ENCODE peak calls at places on chromosomes 12 and 14, in four cellular contexts. U is WTC11, D is stomach, B is brain microvascular endothelial cell. A is an unnamed sample.

GRCh38 chr14:100246809-100247428 is 8.0 kb downstream of the YY1 start:
- DNase-seq in U (no peak), D (no peak), B (no peak), A (peak; percentile 10)

GRCh38 chr12:5746496-5746895 is 198.6 kb downstream of the ANO2 start:
- DNase-seq in U (no peak), D (no peak), B (no peak), A (no peak)

GRCh38 chr12:85923767-85924331 is 49.8 kb downstream of the NTS start:
- DNase-seq in U (no peak), D (no peak), B (no peak), A (no peak)

GRCh38 chr14:24309538-24310386 is at the start of gene LTB4R2:
- DNase-seq in U (no peak), D (no peak), B (no peak), A (no peak)

GRCh38 chr14:29518335-29518734 is 409.3 kb downstream of the PRKD1 start:
- DNase-seq in U (no peak), D (no peak), B (no peak), A (no peak)

GRCh38 chr12:46468159-46468558 is 95.6 kb upstream of the SLC38A2 start:
- DNase-seq in U (no peak), D (peak; percentile 43), B (peak; percentile 44), A (no peak)

GRCh38 chr12:27163048-27163715 is 80.8 kb upstream of the C12orf71 start:
- DNase-seq in U (peak; percentile 16), D (no peak), B (peak; percentile 46), A (no peak)

GRCh38 chr14:54564799-54565235 is 2.1 kb upstream of the SAMD4A start:
- DNase-seq in U (no peak), D (no peak), B (peak; percentile 54), A (peak; percentile 59)

GRCh38 chr12:8078400-8078799 is 3.7 kb upstream of the NECAP1 start:
- DNase-seq in U (peak; percentile 36), D (no peak), B (peak; percentile 63), A (peak; percentile 49)

GRCh38 chr14:37047226-37047625 is 125.2 kb downstream of the SLC25A21 start:
- DNase-seq in U (no peak), D (no peak), B (no peak), A (no peak)

GRCh38 chr12:6807170-6807569 is 14.5 kb upstream of the GPR162 start:
- DNase-seq in U (no peak), D (no peak), B (no peak), A (no peak)

GRCh38 chr12:89368386-89368785 is 16.1 kb upstream of the DUSP6 start:
- DNase-seq in U (no peak), D (no peak), B (no peak), A (no peak)

GRCh38 chr14:100709252-100709955 is 17.3 kb upstream of the DLK1 start:
- DNase-seq in U (peak; percentile 67), D (no peak), B (no peak), A (no peak)

GRCh38 chr12:53993397-53994267 is 6.3 kb upstream of the HOXC9 start:
- DNase-seq in U (no peak), D (no peak), B (no peak), A (no peak)

GRCh38 chr14:36293824-36294223 is 26.6 kb downstream of the MBIP start:
- DNase-seq in U (no peak), D (no peak), B (peak; percentile 21), A (no peak)

GRCh38 chr12:85836716-85837100 is 499 bp upstream of the RASSF9 start:
- DNase-seq in U (no peak), D (no peak), B (no peak), A (no peak)

GRCh38 chr12:14394317-14395058 is 29.0 kb downstream of the ATF7IP start:
- DNase-seq in U (no peak), D (peak; percentile 38), B (peak; percentile 78), A (no peak)

GRCh38 chr12:1607940-1608782 is 13.8 kb upstream of the FBXL14 start:
- DNase-seq in U (no peak), D (no peak), B (no peak), A (no peak)

GRCh38 chr12:100986595-100987547 is 192.3 kb downstream of the ANO4 start:
- DNase-seq in U (peak; percentile 23), D (no peak), B (no peak), A (no peak)

GRCh38 chr12:49671051-49671765 is 36.0 kb downstream of the FMNL3 start:
- DNase-seq in U (no peak), D (peak; percentile 54), B (no peak), A (no peak)

GRCh38 chr14:34181308-34181707 is 230.4 kb upstream of the EGLN3 start:
- DNase-seq in U (no peak), D (no peak), B (no peak), A (no peak)

GRCh38 chr12:62582065-62582366 is 115.4 kb downstream of the MON2 start:
- DNase-seq in U (no peak), D (no peak), B (no peak), A (no peak)
- TF ChIP-seq CTCF in U (no peak), D (no peak), B (no peak), A (no peak)

GRCh38 chr12:77615331-77615730 is 215.4 kb upstream of the NAV3 start:
- DNase-seq in U (peak; percentile 18), D (no peak), B (peak; percentile 39), A (no peak)
- TF ChIP-seq CTCF in U (peak; percentile 13), D (no peak), B (peak; percentile 63), A (no peak)

DNA sequence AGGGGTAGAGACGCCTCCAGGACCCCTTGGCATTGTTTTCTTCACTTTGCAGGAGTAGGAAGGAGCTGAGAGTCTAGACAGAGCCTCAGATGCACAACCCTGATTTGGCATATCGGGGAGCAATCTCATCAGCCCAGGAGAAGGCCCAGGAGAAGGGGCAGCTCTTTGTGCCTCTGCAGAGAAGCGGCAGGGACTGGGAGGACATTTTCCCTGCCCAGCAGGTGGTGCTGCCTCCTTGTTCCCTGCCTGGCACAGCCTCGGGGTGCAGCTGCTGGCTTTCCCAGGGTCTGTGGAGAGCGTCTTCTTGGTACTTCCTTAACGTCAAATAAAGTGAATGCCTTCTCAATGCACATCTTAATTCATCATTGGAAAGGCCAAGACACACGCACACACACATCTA is 419.5 kb downstream of the TMEM121 start:
- DNase-seq in U (no peak), D (no peak), B (no peak), A (no peak)
- TF ChIP-seq CTCF in U (no peak), D (no peak), B (no peak), A (no peak)

DNA sequence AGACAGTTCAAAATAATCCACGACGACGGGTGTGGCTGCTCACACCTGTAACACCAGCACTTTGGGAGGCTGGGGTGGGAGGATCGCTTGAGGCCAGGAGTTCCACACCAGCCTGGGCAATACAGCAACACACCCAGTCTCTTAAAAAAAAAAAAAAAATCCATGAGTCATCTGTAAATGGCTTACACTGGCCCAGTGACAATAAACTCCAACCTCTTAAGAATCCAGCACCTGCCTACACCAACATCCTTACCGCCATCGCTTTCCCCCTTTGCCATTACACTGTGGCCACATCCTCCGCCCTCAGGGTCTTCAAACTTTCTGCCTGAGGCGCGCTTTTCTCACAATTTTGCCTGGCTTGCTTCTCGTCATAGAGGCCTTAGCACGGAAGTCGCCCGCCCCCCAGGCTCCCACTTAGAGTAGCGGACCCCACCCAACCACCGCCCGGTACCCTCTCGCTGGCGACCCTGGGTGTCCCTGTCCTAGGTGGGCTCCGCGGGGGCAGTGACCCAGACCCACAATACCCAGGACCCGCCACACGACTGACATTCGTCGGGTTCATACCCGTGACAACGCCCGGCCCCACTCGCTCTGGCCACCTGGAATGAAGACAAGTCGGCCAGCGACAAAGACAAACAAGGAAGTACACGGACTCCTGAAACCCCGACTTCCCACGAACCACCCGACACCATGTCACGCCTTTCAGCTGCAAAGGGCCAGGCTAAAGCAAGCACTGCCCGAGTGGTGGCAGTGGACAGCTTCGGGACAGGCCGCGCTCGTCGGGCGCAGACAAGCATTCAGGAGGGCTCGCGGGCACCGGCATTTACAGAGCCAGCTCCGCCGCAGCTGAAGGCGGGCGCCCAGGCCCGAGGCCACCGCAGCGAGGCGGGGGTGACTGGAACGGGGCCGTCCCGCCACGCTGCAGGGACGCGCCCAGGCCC is 636 bp downstream of the GOLGA3 start:
- DNase-seq in U (no peak), D (peak; percentile 58), B (peak; percentile 40), A (peak; percentile 27)
- TF ChIP-seq CTCF in U (no peak), D (no peak), B (no peak), A (no peak)

GRCh38 chr12:58313091-58313855 is 371.9 kb downstream of the ATP23 start:
- DNase-seq in U (no peak), D (no peak), B (peak; percentile 80), A (no peak)
- TF ChIP-seq CTCF in U (no peak), D (no peak), B (no peak), A (no peak)

GRCh38 chr14:70536830-70537229 is 2.0 kb upstream of the ADAM20 start:
- DNase-seq in U (no peak), D (no peak), B (no peak), A (no peak)

GRCh38 chr14:70530417-70530816 is 4.4 kb downstream of the ADAM20 start:
- DNase-seq in U (no peak), D (no peak), B (no peak), A (no peak)

DNA sequence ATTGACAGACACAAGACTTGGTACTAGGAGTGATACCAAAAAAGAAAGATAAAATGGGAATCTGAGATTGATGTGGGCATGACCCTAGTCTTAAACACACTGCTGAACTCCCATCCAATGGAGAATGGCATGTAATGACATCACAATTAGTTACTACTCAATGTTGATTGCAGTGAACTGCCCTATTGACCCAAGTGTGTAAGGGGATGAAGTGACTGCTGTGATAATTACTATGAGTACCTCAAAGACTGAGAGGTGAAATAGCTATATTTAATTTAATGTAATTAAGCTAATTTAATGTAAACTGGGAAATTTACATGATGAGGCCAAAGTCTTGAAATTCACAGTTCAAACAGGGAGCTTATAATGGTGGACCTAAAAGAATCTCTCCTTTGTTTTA is at the start of gene ADAM20:
- DNase-seq in U (no peak), D (no peak), B (no peak), A (no peak)
- TF ChIP-seq CTCF in U (no peak), D (no peak), B (no peak), A (no peak)

A was measured in AG09319.